ENCODE peak calls at places on chromosomes 4 and X, in six cellular contexts. N, B, C, Y, P and T are unnamed samples.

GRCh38 chrX:46758163-46758955 is 559 bp downstream of the SLC9A7 start:
- DNase-seq in P (no peak), N (no peak), B (no peak), Y (peak), C (no peak), T (no peak)

GRCh38 chr4:178937130-178937529 is 1494.9 kb upstream of the AGA start:
- DNase-seq in Y (no peak), P (no peak), B (no peak), N (no peak), C (no peak), T (no peak)

GRCh38 chrX:12174358-12174757 is 36.1 kb downstream of the FRMPD4 start:
- DNase-seq in P (no peak), B (no peak), C (peak), Y (no peak), N (no peak), T (no peak)

GRCh38 chr4:93788712-93789111 is 39.8 kb upstream of the ATOH1 start:
- DNase-seq in C (peak), B (no peak), N (peak), Y (no peak), P (no peak), T (peak)

GRCh38 chr4:79626102-79626501 is 218.1 kb upstream of the GK2 start:
- DNase-seq in N (peak), C (no peak), Y (no peak), B (no peak), P (no peak), T (peak)

GRCh38 chr4:142614621-142615323 is 231.3 kb downstream of the INPP4B start:
- DNase-seq in P (no peak), B (no peak), N (peak), C (peak), Y (no peak), T (no peak)

GRCh38 chr4:4791299-4791798 is 68.1 kb upstream of the MSX1 start:
- DNase-seq in C (peak), Y (no peak), N (no peak), B (no peak), P (peak), T (no peak)

GRCh38 chrX:53156207-53156596 is 62.3 kb downstream of the KANTR start:
- DNase-seq in P (no peak), C (no peak), Y (no peak), N (no peak), B (no peak), T (no peak)

GRCh38 chr4:25810016-25810415 is 52.8 kb downstream of the SEL1L3 start:
- DNase-seq in P (peak), B (peak), N (no peak), C (no peak), Y (no peak), T (no peak)

GRCh38 chr4:44016582-44017421 is 431.8 kb downstream of the KCTD8 start:
- DNase-seq in N (no peak), P (no peak), C (peak), Y (no peak), B (no peak), T (peak)

GRCh38 chrX:20252392-20253231 is 14.1 kb downstream of the RPS6KA3 start:
- DNase-seq in N (peak), P (peak), Y (peak), C (peak), B (peak), T (peak)

GRCh38 chrX:20248592-20249192 is 18.0 kb downstream of the RPS6KA3 start:
- DNase-seq in C (no peak), B (no peak), N (no peak), Y (no peak), P (no peak), T (no peak)

GRCh38 chrX:20254712-20255299 is 11.9 kb downstream of the RPS6KA3 start:
- DNase-seq in C (peak), P (no peak), N (peak), B (no peak), Y (no peak), T (no peak)

GRCh38 chrX:20253232-20253543 is 13.5 kb downstream of the RPS6KA3 start:
- DNase-seq in Y (no peak), P (no peak), C (no peak), B (no peak), N (no peak), T (no peak)
- TF ChIP-seq CTCF in Y (no peak), P (no peak), C (no peak), B (no peak), N (no peak), T (no peak)

GRCh38 chr4:112203593-112203992 is 28.0 kb upstream of the AP1AR start:
- DNase-seq in P (no peak), N (no peak), B (no peak), C (no peak), Y (no peak), T (no peak)
- TF ChIP-seq CTCF in P (no peak), N (no peak), B (no peak), C (no peak), Y (no peak), T (no peak)

DNA sequence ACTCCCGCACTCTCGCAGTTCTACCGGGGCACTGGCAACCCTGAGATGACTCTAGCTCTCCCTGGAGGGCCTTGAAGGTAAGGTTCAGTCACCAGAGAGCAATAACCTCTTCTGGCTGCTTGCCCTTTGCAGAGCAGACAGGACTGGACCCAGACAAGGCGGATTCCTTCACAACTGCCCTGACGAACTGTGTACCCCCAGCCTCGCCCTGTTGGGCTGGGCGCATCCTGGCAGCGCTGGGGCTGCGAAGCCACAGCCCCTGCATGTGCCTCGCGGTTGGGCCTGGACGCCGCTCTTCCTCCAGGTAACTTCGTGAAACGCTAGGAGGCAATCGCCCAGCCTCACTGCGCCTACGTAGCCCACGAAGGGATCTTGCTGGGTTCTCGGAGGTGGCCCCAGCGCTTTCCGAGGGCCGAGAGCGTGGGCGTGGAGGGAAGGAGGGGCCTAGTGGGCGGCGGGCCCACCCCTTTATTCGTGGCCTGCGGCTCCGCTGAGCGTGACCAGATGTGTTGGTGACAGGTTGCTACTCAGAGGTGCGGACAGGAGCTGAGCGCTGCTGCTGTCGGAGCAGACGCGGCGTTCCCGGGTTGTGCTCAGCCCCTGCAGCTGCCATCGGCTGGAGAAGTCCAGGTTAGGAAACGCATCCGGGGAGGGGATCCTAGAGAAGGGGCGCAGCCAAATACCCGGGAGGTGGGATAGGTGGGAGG is 1.9 kb upstream of the MAMLD1 start:
- DNase-seq in Y (no peak), N (peak), P (peak), C (no peak), B (no peak), T (no peak)
- TF ChIP-seq CTCF in Y (no peak), N (no peak), P (no peak), C (no peak), B (no peak), T (no peak)

GRCh38 chr4:6674500-6675149 is 19.1 kb upstream of the S100P start:
- DNase-seq in N (peak), P (no peak), C (peak), Y (no peak), B (no peak), T (peak)
- TF ChIP-seq CTCF in N (peak), P (no peak), C (peak), Y (peak), B (no peak), T (peak)

GRCh38 chr4:137533855-137534254 is 1.6 kb upstream of the PCDH18 start:
- DNase-seq in C (no peak), Y (no peak), P (no peak), N (no peak), B (no peak), T (no peak)
- TF ChIP-seq CTCF in C (no peak), Y (no peak), P (no peak), N (no peak), B (no peak), T (no peak)

GRCh38 chr4:164695650-164696049 is 58.3 kb upstream of the SMIM31 start:
- DNase-seq in C (no peak), P (no peak), Y (no peak), B (no peak), N (no peak), T (no peak)

GRCh38 chr4:164701665-164702064 is 52.3 kb upstream of the SMIM31 start:
- DNase-seq in Y (no peak), C (no peak), B (no peak), N (no peak), P (no peak), T (peak)

DNA sequence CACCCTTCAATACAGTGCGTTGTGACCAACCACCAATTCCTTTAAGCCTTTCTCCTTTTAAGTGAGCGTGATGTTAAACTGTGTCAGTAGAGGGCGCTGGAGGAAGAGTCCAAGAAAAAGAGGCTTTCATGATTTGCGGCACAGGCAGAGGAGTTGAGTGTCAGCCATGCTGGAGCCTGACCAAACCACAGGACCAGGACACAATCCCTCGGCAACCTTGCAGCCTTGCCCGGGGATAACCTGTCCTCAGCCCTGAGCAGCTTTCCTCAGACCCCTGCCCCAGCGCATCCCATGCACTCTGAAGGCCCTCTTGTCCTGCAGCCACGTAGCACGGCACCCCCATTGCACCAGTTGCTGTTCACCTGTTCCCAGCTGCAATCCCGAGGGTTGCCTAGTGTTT is 53.5 kb upstream of the SMIM31 start:
- DNase-seq in P (no peak), B (no peak), N (no peak), Y (peak), C (peak), T (no peak)
- TF ChIP-seq CTCF in P (no peak), B (no peak), N (no peak), Y (peak), C (peak), T (peak)

GRCh38 chr4:931194-931959 is 739 bp downstream of the GAK start:
- DNase-seq in P (no peak), C (peak), B (peak), Y (no peak), N (peak), T (no peak)

GRCh38 chr4:932713-933070 is 432 bp downstream of the TMEM175 start:
- DNase-seq in Y (no peak), N (no peak), B (no peak), C (no peak), P (no peak), T (no peak)

GRCh38 chr4:930827-931193 is 1.3 kb downstream of the GAK start:
- DNase-seq in B (peak), Y (no peak), N (no peak), P (no peak), C (no peak), T (no peak)

GRCh38 chr4:929970-930625 is 2.0 kb downstream of the GAK start:
- DNase-seq in P (no peak), Y (no peak), N (no peak), B (peak), C (peak), T (no peak)

DNA sequence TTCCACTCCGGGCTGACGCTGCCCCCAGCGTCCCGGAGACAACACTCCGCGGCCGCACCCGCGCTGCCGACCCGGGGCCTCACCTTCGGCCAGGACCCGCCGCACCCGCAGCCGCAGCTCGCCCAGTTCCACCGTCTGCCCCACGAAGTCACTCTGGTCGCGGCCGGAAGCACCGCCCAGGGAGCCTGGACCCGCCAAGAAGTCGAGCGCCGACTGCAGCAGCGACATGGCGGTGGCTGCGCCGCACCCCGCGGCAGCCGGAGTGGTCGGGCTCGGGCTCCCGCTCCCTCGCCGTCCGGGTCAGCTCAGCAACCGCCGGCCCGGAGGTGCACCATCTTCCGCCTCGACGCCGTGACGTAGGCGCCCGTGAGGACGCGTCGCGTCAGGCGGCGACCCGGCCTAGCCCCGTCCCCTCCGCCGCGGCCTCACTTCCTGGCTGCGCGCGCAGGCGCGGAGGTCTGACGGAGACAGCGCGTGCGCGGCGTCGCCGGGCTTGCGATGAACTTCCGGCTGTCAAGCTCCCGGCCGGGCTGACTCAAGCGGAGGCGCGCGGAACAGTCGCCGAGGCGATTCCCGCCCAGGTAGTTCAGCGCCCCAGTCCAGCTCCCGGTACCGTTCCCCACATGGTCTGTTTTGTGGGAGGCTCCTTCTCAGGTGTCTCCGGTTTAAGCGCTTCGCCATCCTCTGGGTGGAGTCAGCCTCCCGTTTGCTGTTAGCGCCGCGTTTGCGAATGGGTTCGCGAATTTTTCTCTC is at the start of the genes GAK and TMEM175:
- DNase-seq in C (peak), B (peak), P (peak), N (peak), Y (peak), T (peak)
- TF ChIP-seq CTCF in C (no peak), B (no peak), P (no peak), N (no peak), Y (peak), T (no peak)

GRCh38 chrX:133218329-133218728 is at the start of gene TFDP3:
- DNase-seq in C (no peak), Y (no peak), B (no peak), N (no peak), P (no peak), T (no peak)

GRCh38 chrX:133215017-133215416 is 3.1 kb downstream of the TFDP3 start:
- DNase-seq in C (no peak), P (no peak), Y (no peak), B (no peak), N (no peak), T (peak)

GRCh38 chrX:133214316-133214715 is 3.8 kb downstream of the TFDP3 start:
- DNase-seq in B (no peak), Y (no peak), N (no peak), C (peak), P (no peak), T (no peak)

DNA sequence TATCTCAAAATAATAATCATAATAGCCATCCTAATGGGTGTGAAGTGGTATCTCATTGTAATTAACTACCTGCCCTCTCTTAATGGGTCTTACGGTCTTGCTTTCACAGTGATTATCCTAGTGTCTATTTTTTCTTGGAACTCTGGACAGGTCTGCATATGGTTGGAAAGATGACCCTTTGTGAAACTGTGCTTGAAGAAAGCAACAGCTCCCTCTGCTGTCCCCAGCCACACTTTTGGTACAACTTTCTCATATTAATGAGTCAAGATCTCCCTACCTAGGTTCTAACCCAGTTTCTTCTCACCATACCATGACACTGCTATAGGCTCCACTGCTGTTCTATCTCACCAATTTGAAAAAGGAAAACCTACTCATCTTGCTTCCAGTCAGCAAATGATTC is 2.4 kb downstream of the TFDP3 start:
- DNase-seq in C (peak), N (no peak), B (no peak), P (no peak), Y (peak), T (peak)
- TF ChIP-seq CTCF in C (peak), N (no peak), B (no peak), P (no peak), Y (peak), T (peak)

GRCh38 chrX:94288325-94288724 is 614.3 kb downstream of the FAM133A start:
- DNase-seq in C (no peak), N (no peak), Y (no peak), B (no peak), P (no peak), T (peak)
- TF ChIP-seq CTCF in C (no peak), N (no peak), Y (peak), B (no peak), P (no peak), T (no peak)